ENCODE peak calls at places on chromosomes 2 and 18, in seven cellular contexts. One of them, this sample, is unnamed.
A peak's percentile ranks its signal among the peaks of the same experiment; 100 is the strongest.

GRCh38 chr2:155456222-155456621 is 757.7 kb downstream of the KCNJ3 start:
- DNase-seq in H1: no peak
- DNase-seq in HepG2: no peak
- DNase-seq in K562: no peak
- DNase-seq in HCT116: no peak
- DNase-seq in HEK293T: no peak
- DNase-seq in GM12878: no peak
- DNase-seq in this sample: no peak

GRCh38 chr2:42747422-42747821 is 16.5 kb downstream of the OXER1 start:
- DNase-seq in H1: no peak
- DNase-seq in HepG2: no peak
- DNase-seq in K562: no peak
- DNase-seq in HCT116: no peak
- DNase-seq in HEK293T: no peak
- DNase-seq in GM12878: no peak
- DNase-seq in this sample: no peak

GRCh38 chr2:105180491-105180972 is 61.0 kb upstream of the GPR45 start:
- DNase-seq in H1: no peak
- DNase-seq in HepG2: no peak
- DNase-seq in K562: no peak
- DNase-seq in HCT116: no peak
- DNase-seq in HEK293T: no peak
- DNase-seq in GM12878: no peak
- DNase-seq in this sample: no peak

GRCh38 chr18:8835556-8835955 is 130.2 kb downstream of the MTCL1 start:
- DNase-seq in H1: no peak
- DNase-seq in HepG2: no peak
- DNase-seq in K562: no peak
- DNase-seq in HCT116: no peak
- DNase-seq in HEK293T: no peak
- DNase-seq in GM12878: no peak
- DNase-seq in this sample: no peak

GRCh38 chr2:121476714-121477113 is 54.0 kb upstream of the RNU4ATAC start:
- DNase-seq in H1: no peak
- DNase-seq in HepG2: no peak
- DNase-seq in K562: no peak
- DNase-seq in HCT116: no peak
- DNase-seq in HEK293T: no peak
- DNase-seq in GM12878: no peak
- DNase-seq in this sample: no peak

GRCh38 chr18:2083691-2084090 is 487.6 kb downstream of the METTL4 start:
- DNase-seq in H1: no peak
- DNase-seq in HepG2: no peak
- DNase-seq in K562: no peak
- DNase-seq in HCT116: no peak
- DNase-seq in HEK293T: no peak
- DNase-seq in GM12878: no peak
- DNase-seq in this sample: peak; percentile 35

GRCh38 chr18:74963820-74964446 is 245.0 kb downstream of the PTGR3 start:
- DNase-seq in H1: peak; percentile 10
- DNase-seq in HepG2: peak; percentile 48
- DNase-seq in K562: peak; percentile 9
- DNase-seq in HCT116: peak; percentile 33
- DNase-seq in HEK293T: peak; percentile 20
- DNase-seq in GM12878: no peak
- DNase-seq in this sample: peak; percentile 21

GRCh38 chr2:205721057-205721767 is 38.9 kb downstream of the NRP2 start:
- DNase-seq in H1: no peak
- DNase-seq in HepG2: no peak
- DNase-seq in K562: peak; percentile 16
- DNase-seq in HCT116: no peak
- DNase-seq in HEK293T: peak; percentile 44
- DNase-seq in GM12878: no peak
- DNase-seq in this sample: peak; percentile 34

GRCh38 chr2:26284132-26284531 is 39.4 kb downstream of the HADHB start:
- DNase-seq in H1: no peak
- DNase-seq in HepG2: no peak
- DNase-seq in K562: no peak
- DNase-seq in HCT116: no peak
- DNase-seq in HEK293T: no peak
- DNase-seq in GM12878: no peak
- DNase-seq in this sample: no peak

GRCh38 chr2:65349863-65350262 is 82.5 kb downstream of the SPRED2 start:
- DNase-seq in H1: no peak
- DNase-seq in HepG2: peak; percentile 65
- DNase-seq in K562: peak; percentile 61
- DNase-seq in HCT116: no peak
- DNase-seq in HEK293T: peak; percentile 35
- DNase-seq in GM12878: no peak
- DNase-seq in this sample: no peak

GRCh38 chr2:179842498-179843153 is 18.8 kb downstream of the ZNF385B start:
- DNase-seq in H1: no peak
- DNase-seq in HepG2: peak; percentile 48
- DNase-seq in K562: peak; percentile 51
- DNase-seq in HCT116: no peak
- DNase-seq in HEK293T: peak; percentile 62
- DNase-seq in GM12878: no peak
- DNase-seq in this sample: peak; percentile 54

GRCh38 chr2:174749793-174750192 is 14.5 kb downstream of the CHRNA1 start:
- DNase-seq in H1: no peak
- DNase-seq in HepG2: no peak
- DNase-seq in K562: no peak
- DNase-seq in HCT116: no peak
- DNase-seq in HEK293T: no peak
- DNase-seq in GM12878: no peak
- DNase-seq in this sample: no peak

GRCh38 chr2:15141211-15141610 is 419.9 kb downstream of the NBAS start:
- DNase-seq in H1: no peak
- DNase-seq in HepG2: no peak
- DNase-seq in K562: no peak
- DNase-seq in HCT116: no peak
- DNase-seq in HEK293T: no peak
- DNase-seq in GM12878: no peak
- DNase-seq in this sample: no peak

GRCh38 chr2:181674466-181674865 is 5.9 kb downstream of the NEUROD1 start:
- DNase-seq in H1: no peak
- DNase-seq in HepG2: no peak
- DNase-seq in K562: no peak
- DNase-seq in HCT116: no peak
- DNase-seq in HEK293T: no peak
- DNase-seq in GM12878: no peak
- DNase-seq in this sample: no peak

GRCh38 chr2:17148298-17149228 is 369.7 kb downstream of the RAD51AP2 start:
- DNase-seq in H1: peak; percentile 21
- DNase-seq in HepG2: peak; percentile 10
- DNase-seq in K562: no peak
- DNase-seq in HCT116: peak; percentile 8
- DNase-seq in HEK293T: peak; percentile 16
- DNase-seq in GM12878: no peak
- DNase-seq in this sample: peak; percentile 55
- TF ChIP-seq SP1 in H1: no peak
- TF ChIP-seq SP1 in HepG2: no peak
- TF ChIP-seq SP1 in K562: no peak
- TF ChIP-seq SP1 in HCT116: no peak
- TF ChIP-seq SP1 in HEK293T: no peak
- TF ChIP-seq SP1 in GM12878: no peak
- TF ChIP-seq SP1 in this sample: no peak

GRCh38 chr2:216192181-216192580 is 83.0 kb downstream of the XRCC5 start:
- DNase-seq in H1: no peak
- DNase-seq in HepG2: no peak
- DNase-seq in K562: no peak
- DNase-seq in HCT116: no peak
- DNase-seq in HEK293T: no peak
- DNase-seq in GM12878: no peak
- DNase-seq in this sample: no peak

GRCh38 chr2:216194013-216194412 is 84.9 kb downstream of the XRCC5 start:
- DNase-seq in H1: no peak
- DNase-seq in HepG2: no peak
- DNase-seq in K562: no peak
- DNase-seq in HCT116: no peak
- DNase-seq in HEK293T: no peak
- DNase-seq in GM12878: no peak
- DNase-seq in this sample: no peak

GRCh38 chr2:216194561-216194960 is 85.4 kb downstream of the XRCC5 start:
- DNase-seq in H1: no peak
- DNase-seq in HepG2: no peak
- DNase-seq in K562: no peak
- DNase-seq in HCT116: no peak
- DNase-seq in HEK293T: no peak
- DNase-seq in GM12878: no peak
- DNase-seq in this sample: no peak

GRCh38 chr2:216192931-216193330 is 83.8 kb downstream of the XRCC5 start:
- DNase-seq in H1: no peak
- DNase-seq in HepG2: no peak
- DNase-seq in K562: no peak
- DNase-seq in HCT116: no peak
- DNase-seq in HEK293T: no peak
- DNase-seq in GM12878: no peak
- DNase-seq in this sample: no peak

DNA sequence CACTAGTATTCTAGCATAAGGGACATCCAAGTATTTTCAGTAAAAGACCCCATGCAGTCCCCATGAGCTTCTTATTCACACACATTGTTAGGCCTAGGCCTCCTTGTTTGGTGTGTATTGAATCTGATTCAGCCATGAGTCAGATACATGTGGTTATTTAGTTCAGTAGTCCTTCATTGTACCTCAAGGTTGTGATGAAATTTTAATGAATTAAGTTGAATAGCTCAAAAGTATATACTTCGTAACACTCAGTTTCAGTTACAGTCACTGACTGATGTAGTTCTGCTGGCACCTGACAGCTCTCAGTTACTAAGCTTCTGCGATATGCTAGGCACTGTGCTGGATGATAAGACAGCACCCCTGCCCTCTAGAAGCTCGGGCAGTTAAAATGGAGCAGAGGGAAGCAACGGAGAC is 86.4 kb downstream of the XRCC5 start:
- DNase-seq in H1: no peak
- DNase-seq in HepG2: no peak
- DNase-seq in K562: no peak
- DNase-seq in HCT116: no peak
- DNase-seq in HEK293T: no peak
- DNase-seq in GM12878: no peak
- DNase-seq in this sample: no peak
- TF ChIP-seq SP1 in H1: no peak
- TF ChIP-seq SP1 in HepG2: no peak
- TF ChIP-seq SP1 in K562: no peak
- TF ChIP-seq SP1 in HCT116: no peak
- TF ChIP-seq SP1 in HEK293T: no peak
- TF ChIP-seq SP1 in GM12878: no peak
- TF ChIP-seq SP1 in this sample: no peak

GRCh38 chr18:56696966-56697365 is 45.8 kb downstream of the WDR7 start:
- DNase-seq in H1: no peak
- DNase-seq in HepG2: no peak
- DNase-seq in K562: no peak
- DNase-seq in HCT116: no peak
- DNase-seq in HEK293T: no peak
- DNase-seq in GM12878: no peak
- DNase-seq in this sample: no peak

DNA sequence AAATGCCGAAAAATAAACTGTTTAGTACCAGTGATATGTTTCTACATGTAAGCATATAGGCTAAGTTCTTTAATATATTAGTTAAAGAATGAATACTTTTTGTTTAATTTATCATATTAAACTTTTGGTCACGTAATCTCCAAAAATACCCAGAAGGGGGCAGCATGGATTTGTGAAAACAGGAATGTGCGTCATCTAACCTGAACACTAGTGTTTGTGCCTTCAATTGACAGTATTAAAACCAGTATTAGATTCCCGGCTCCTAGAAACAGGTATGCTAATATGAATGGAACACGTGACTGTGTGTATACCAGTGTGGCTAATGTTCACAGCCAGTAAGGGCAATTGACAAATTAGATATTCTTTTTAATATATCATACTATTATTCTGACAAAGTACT is 51.8 kb downstream of the WDR7 start:
- DNase-seq in H1: no peak
- DNase-seq in HepG2: peak; percentile 24
- DNase-seq in K562: peak; percentile 12
- DNase-seq in HCT116: peak; percentile 58
- DNase-seq in HEK293T: peak; percentile 22
- DNase-seq in GM12878: no peak
- DNase-seq in this sample: no peak
- TF ChIP-seq SP1 in H1: no peak
- TF ChIP-seq SP1 in HepG2: no peak
- TF ChIP-seq SP1 in K562: no peak
- TF ChIP-seq SP1 in HCT116: no peak
- TF ChIP-seq SP1 in HEK293T: no peak
- TF ChIP-seq SP1 in GM12878: no peak
- TF ChIP-seq SP1 in this sample: no peak

GRCh38 chr18:11868230-11868629 is 17.0 kb downstream of the CHMP1B start:
- DNase-seq in H1: no peak
- DNase-seq in HepG2: no peak
- DNase-seq in K562: no peak
- DNase-seq in HCT116: no peak
- DNase-seq in HEK293T: no peak
- DNase-seq in GM12878: no peak
- DNase-seq in this sample: no peak

GRCh38 chr18:11874676-11875075 is 23.5 kb downstream of the CHMP1B start:
- DNase-seq in H1: no peak
- DNase-seq in HepG2: no peak
- DNase-seq in K562: no peak
- DNase-seq in HCT116: no peak
- DNase-seq in HEK293T: no peak
- DNase-seq in GM12878: no peak
- DNase-seq in this sample: no peak

GRCh38 chr18:11873670-11874340 is 22.6 kb downstream of the CHMP1B start:
- DNase-seq in H1: no peak
- DNase-seq in HepG2: no peak
- DNase-seq in K562: no peak
- DNase-seq in HCT116: no peak
- DNase-seq in HEK293T: no peak
- DNase-seq in GM12878: no peak
- DNase-seq in this sample: no peak

GRCh38 chr18:11871501-11871900 is 20.3 kb downstream of the CHMP1B start:
- DNase-seq in H1: no peak
- DNase-seq in HepG2: no peak
- DNase-seq in K562: no peak
- DNase-seq in HCT116: no peak
- DNase-seq in HEK293T: no peak
- DNase-seq in GM12878: no peak
- DNase-seq in this sample: no peak

DNA sequence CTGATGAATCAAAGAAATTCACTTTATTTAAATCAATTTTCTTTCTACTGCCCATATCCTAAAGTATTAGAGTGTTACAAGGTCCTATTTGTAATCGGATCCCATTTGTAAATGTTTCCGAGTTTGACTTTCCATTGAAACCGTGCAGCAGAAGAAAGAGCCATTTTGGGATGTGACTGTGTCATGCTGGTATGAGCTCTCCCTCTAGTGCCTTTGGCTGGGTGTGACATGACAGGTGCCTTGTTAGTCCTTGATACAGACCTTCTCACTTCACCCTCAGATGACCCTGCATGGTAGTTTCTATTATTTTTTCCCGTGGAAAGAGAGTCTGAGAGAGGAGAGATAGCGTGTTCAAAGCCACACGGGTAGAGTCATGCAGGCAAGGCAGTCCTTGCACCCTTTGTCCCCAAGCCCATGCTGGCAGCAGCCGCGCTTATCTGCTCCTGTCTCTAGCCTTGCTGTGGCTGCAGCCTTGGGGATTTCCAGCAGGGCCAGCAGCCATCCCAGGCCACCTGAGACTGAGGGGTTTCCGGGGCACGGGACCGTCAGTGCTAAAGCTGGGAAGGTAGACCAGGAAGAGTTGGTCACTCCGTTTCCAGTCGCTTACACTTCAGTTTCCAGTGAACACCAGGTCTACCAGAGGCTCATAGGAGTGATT is 21.4 kb downstream of the CHMP1B start:
- DNase-seq in H1: no peak
- DNase-seq in HepG2: peak; percentile 71
- DNase-seq in K562: peak; percentile 63
- DNase-seq in HCT116: peak; percentile 36
- DNase-seq in HEK293T: peak; percentile 31
- DNase-seq in GM12878: no peak
- DNase-seq in this sample: no peak
- TF ChIP-seq SP1 in H1: no peak
- TF ChIP-seq SP1 in HepG2: no peak
- TF ChIP-seq SP1 in K562: no peak
- TF ChIP-seq SP1 in HCT116: no peak
- TF ChIP-seq SP1 in HEK293T: no peak
- TF ChIP-seq SP1 in GM12878: no peak
- TF ChIP-seq SP1 in this sample: no peak

This sample was measured in WTC11.